ENCODE peak calls at places on chromosomes 1 and 21, in seven cellular contexts. B is SK-N-SH, H is HepG2, G is K562, C is HCT116, T is H1, Q is GM12878. P is an unnamed sample.

GRCh38 chr21:15365751-15366392 is 301.1 kb upstream of the NRIP1 start:
- DNase-seq in B (no peak), H (peak; percentile 13), G (no peak), Q (no peak), T (no peak), C (no peak), P (no peak)

GRCh38 chr1:31063636-31064035 is 1.9 kb downstream of the PUM1 start:
- DNase-seq in T (no peak), C (no peak), H (peak; percentile 37), G (no peak), B (no peak), Q (no peak), P (no peak)

GRCh38 chr1:182299728-182300581 is 91.6 kb downstream of the GLUL start:
- DNase-seq in B (peak; percentile 23), C (no peak), Q (no peak), H (peak; percentile 78), G (peak; percentile 98), T (no peak), P (no peak)

GRCh38 chr1:89519779-89520358 is 4.8 kb upstream of the LRRC8B start:
- DNase-seq in Q (no peak), H (peak; percentile 32), B (peak; percentile 54), G (peak; percentile 52), T (no peak), C (peak; percentile 18), P (peak; percentile 42)

GRCh38 chr21:44793269-44794030 is 8.2 kb downstream of the UBE2G2 start:
- DNase-seq in G (peak; percentile 78), H (peak; percentile 57), T (no peak), Q (no peak), C (peak; percentile 24), B (peak; percentile 86), P (peak; percentile 71)

GRCh38 chr1:97925161-97925560 is 4.3 kb upstream of the DPYD start:
- DNase-seq in Q (no peak), T (no peak), C (no peak), G (no peak), H (no peak), B (no peak), P (no peak)

GRCh38 chr1:222910699-222911098 is 95.9 kb downstream of the DISP1 start:
- DNase-seq in H (no peak), T (no peak), C (no peak), G (no peak), Q (no peak), B (no peak), P (no peak)

GRCh38 chr21:38219049-38219628 is 37.7 kb upstream of the KCNJ15 start:
- DNase-seq in G (peak; percentile 88), H (peak; percentile 48), B (peak; percentile 58), Q (no peak), C (peak; percentile 21), T (peak; percentile 10), P (no peak)

GRCh38 chr1:167060141-167061072 is 29.8 kb downstream of the GPA33 start:
- DNase-seq in H (no peak), Q (no peak), T (no peak), B (no peak), C (no peak), G (peak; percentile 32), P (no peak)

GRCh38 chr1:229342902-229343587 is at the start of gene CCSAP:
- DNase-seq in H (peak; percentile 19), B (no peak), T (no peak), C (no peak), Q (no peak), G (peak; percentile 76), P (peak; percentile 67)

GRCh38 chr1:245663373-245663772 is 508.6 kb downstream of the KIF26B start:
- DNase-seq in C (no peak), T (no peak), B (no peak), G (no peak), H (no peak), Q (no peak), P (no peak)

GRCh38 chr21:19529031-19529430 is 1125.4 kb upstream of the TMPRSS15 start:
- DNase-seq in T (no peak), G (no peak), C (no peak), H (no peak), Q (no peak), B (no peak), P (peak; percentile 85)

GRCh38 chr21:42319851-42320602 is 4.8 kb upstream of the TFF3 start:
- DNase-seq in T (no peak), G (no peak), H (no peak), B (no peak), Q (no peak), C (no peak), P (no peak)

GRCh38 chr1:200880212-200880611 is 7.4 kb downstream of the GPR25 start:
- DNase-seq in B (no peak), C (no peak), Q (peak; percentile 77), T (no peak), H (no peak), G (no peak), P (no peak)

GRCh38 chr1:200874694-200875093 is 1.9 kb downstream of the GPR25 start:
- DNase-seq in Q (no peak), B (no peak), T (no peak), H (no peak), G (no peak), C (no peak), P (no peak)

GRCh38 chr1:200875416-200875815 is 2.6 kb downstream of the GPR25 start:
- DNase-seq in Q (no peak), B (no peak), T (no peak), C (no peak), G (no peak), H (no peak), P (no peak)

GRCh38 chr1:200877010-200877409 is 4.2 kb downstream of the GPR25 start:
- DNase-seq in Q (no peak), G (no peak), H (no peak), T (no peak), C (no peak), B (no peak), P (no peak)

GRCh38 chr1:200877839-200878551 is 5.2 kb downstream of the GPR25 start:
- DNase-seq in G (no peak), H (no peak), T (no peak), C (no peak), B (no peak), Q (peak; percentile 89), P (no peak)
- TF ChIP-seq JUND in G (no peak), H (no peak), T (no peak), C (no peak), B (no peak), Q (peak; percentile 53), P (no peak)

DNA sequence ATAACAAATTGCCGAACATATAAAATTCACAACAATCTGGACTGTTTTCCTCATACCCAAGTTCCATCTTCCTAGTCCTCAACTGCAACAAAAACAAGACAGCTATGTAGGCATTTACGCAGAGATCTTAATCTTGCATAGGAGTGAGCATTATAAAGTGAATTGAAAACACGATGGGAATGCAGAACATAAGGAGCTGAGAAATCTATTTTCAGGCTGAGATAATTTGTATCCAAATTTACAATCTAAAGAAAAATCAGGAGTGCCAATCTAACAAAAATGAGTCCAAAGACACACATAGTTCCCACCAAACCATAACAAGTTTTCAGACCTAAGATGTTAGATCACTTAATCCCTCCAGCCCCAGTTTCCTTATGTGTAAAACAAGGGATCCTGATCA is 1.9 kb downstream of the SLC16A1 start:
- DNase-seq in C (no peak), H (no peak), T (no peak), B (no peak), G (no peak), Q (no peak), P (no peak)
- TF ChIP-seq JUND in C (no peak), H (no peak), T (no peak), B (no peak), G (no peak), Q (no peak), P (no peak)

DNA sequence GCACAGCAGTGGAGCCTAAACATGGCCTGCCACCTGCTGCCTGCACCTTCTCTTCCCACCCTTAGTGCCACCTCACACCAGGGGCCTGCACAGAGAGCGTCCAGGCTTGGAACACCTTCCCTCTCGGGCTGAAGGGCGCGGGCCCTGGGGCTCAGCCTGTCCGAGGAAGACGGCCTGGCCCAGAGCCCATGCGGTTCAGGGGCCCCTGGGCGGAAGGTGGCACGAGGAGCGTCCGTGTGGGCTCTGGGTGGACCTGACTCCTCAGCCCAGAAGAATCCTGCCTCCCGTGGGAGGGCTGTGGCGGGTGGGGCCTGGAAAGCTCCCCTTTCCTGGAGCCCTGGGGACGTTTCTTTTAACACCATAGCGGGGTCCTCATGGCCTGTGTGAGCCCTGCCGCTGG is 19.4 kb downstream of the DFFB start:
- DNase-seq in B (no peak), G (no peak), T (no peak), Q (no peak), H (no peak), C (no peak), P (no peak)
- TF ChIP-seq JUND in B (no peak), G (no peak), T (no peak), Q (no peak), H (no peak), C (no peak), P (no peak)

GRCh38 chr1:25844485-25845337 is 14.5 kb downstream of the AUNIP start:
- DNase-seq in Q (no peak), B (no peak), C (no peak), T (no peak), H (no peak), G (no peak), P (no peak)
- TF ChIP-seq JUND in Q (no peak), B (no peak), C (no peak), T (no peak), H (no peak), G (no peak), P (no peak)

GRCh38 chr1:66929999-66930822 is 5.4 kb downstream of the MIER1 start:
- DNase-seq in G (peak; percentile 88), H (peak; percentile 86), B (peak; percentile 95), Q (peak; percentile 61), C (peak; percentile 84), T (peak; percentile 84), P (peak; percentile 41)

GRCh38 chr1:66929691-66929998 is 4.9 kb downstream of the MIER1 start:
- DNase-seq in T (no peak), G (no peak), C (no peak), B (no peak), Q (no peak), H (no peak), P (no peak)

GRCh38 chr1:66931548-66932124 is 6.8 kb downstream of the MIER1 start:
- DNase-seq in B (no peak), G (no peak), H (no peak), T (no peak), Q (no peak), C (no peak), P (no peak)

GRCh38 chr1:66932291-66932690 is 7.5 kb downstream of the MIER1 start:
- DNase-seq in T (no peak), B (no peak), H (no peak), G (no peak), C (no peak), Q (no peak), P (no peak)

DNA sequence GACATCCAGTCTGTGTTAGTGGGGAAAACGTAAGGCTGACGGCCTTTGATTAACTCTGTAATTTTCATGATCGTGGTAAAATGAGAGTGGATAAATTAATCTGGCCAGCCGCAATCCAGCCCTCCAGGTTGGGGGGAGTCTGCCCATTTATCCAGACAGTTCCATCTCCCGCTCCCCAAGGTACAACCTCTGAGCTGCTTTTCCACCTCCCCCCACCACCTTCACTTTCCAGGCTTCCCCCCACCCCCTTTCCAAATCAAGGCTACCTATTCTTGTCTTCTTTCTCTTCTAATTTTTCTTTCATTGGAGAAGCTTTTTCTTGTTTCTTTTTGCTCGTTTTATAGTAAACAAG is 6.0 kb downstream of the MIER1 start:
- DNase-seq in Q (no peak), B (no peak), T (no peak), C (no peak), G (no peak), H (no peak), P (no peak)
- TF ChIP-seq JUND in Q (no peak), B (no peak), T (no peak), C (no peak), G (no peak), H (no peak), P (no peak)

GRCh38 chr1:155037043-155037442 is 3.4 kb downstream of the DCST1 start:
- DNase-seq in B (no peak), G (no peak), C (no peak), Q (no peak), T (no peak), H (no peak), P (no peak)
- TF ChIP-seq JUND in B (no peak), G (no peak), C (no peak), Q (no peak), T (no peak), H (no peak), P (no peak)

P was measured in T47D.